ENCODE peak calls at places on chromosomes 1 and 21, in eight cellular contexts. One of them, this sample, is unnamed.

GRCh38 chr1:12034381-12034801 is 15.1 kb downstream of the MIIP start:
- DNase-seq in aorta: no peak
- DNase-seq in neural progenitor cell: no peak
- DNase-seq in activated CD4-positive, alpha-beta T cell treated with anti-CD3 and anti-CD28 coated beads, Interleukin-2, amount 50 U/mL, for 48 hours: no peak
- DNase-seq in heart right ventricle: peak; percentile 60
- DNase-seq in BE2C: no peak
- DNase-seq in kidney glomerular epithelial cell: no peak
- DNase-seq in endodermal cell: no peak
- DNase-seq in this sample: peak; percentile 29

GRCh38 chr1:222171005-222171404 is 376.9 kb downstream of the HHIPL2 start:
- DNase-seq in neural progenitor cell: peak; percentile 58
- DNase-seq in aorta: no peak
- DNase-seq in BE2C: peak; percentile 37
- DNase-seq in endodermal cell: peak; percentile 57
- DNase-seq in heart right ventricle: no peak
- DNase-seq in kidney glomerular epithelial cell: peak; percentile 37
- DNase-seq in activated CD4-positive, alpha-beta T cell treated with anti-CD3 and anti-CD28 coated beads, Interleukin-2, amount 50 U/mL, for 48 hours: no peak
- DNase-seq in this sample: peak; percentile 65

GRCh38 chr1:29259802-29260441 is 23.6 kb downstream of the PTPRU start:
- DNase-seq in BE2C: peak; percentile 48
- DNase-seq in neural progenitor cell: peak; percentile 82
- DNase-seq in heart right ventricle: peak; percentile 30
- DNase-seq in kidney glomerular epithelial cell: no peak
- DNase-seq in endodermal cell: peak; percentile 91
- DNase-seq in aorta: peak; percentile 86
- DNase-seq in activated CD4-positive, alpha-beta T cell treated with anti-CD3 and anti-CD28 coated beads, Interleukin-2, amount 50 U/mL, for 48 hours: peak; percentile 48
- DNase-seq in this sample: peak; percentile 79

GRCh38 chr1:211734359-211734758 is 58.9 kb upstream of the NEK2 start:
- DNase-seq in neural progenitor cell: no peak
- DNase-seq in kidney glomerular epithelial cell: no peak
- DNase-seq in aorta: no peak
- DNase-seq in heart right ventricle: no peak
- DNase-seq in endodermal cell: peak; percentile 24
- DNase-seq in BE2C: no peak
- DNase-seq in activated CD4-positive, alpha-beta T cell treated with anti-CD3 and anti-CD28 coated beads, Interleukin-2, amount 50 U/mL, for 48 hours: no peak
- DNase-seq in this sample: no peak

GRCh38 chr1:33338495-33339211 is 17.8 kb upstream of the A3GALT2 start:
- DNase-seq in aorta: no peak
- DNase-seq in heart right ventricle: peak; percentile 72
- DNase-seq in BE2C: no peak
- DNase-seq in kidney glomerular epithelial cell: no peak
- DNase-seq in neural progenitor cell: peak; percentile 94
- DNase-seq in endodermal cell: peak; percentile 88
- DNase-seq in activated CD4-positive, alpha-beta T cell treated with anti-CD3 and anti-CD28 coated beads, Interleukin-2, amount 50 U/mL, for 48 hours: no peak
- DNase-seq in this sample: peak; percentile 60

GRCh38 chr1:174740248-174740990 is 259.3 kb upstream of the CACYBP start:
- DNase-seq in aorta: no peak
- DNase-seq in neural progenitor cell: no peak
- DNase-seq in BE2C: no peak
- DNase-seq in endodermal cell: no peak
- DNase-seq in activated CD4-positive, alpha-beta T cell treated with anti-CD3 and anti-CD28 coated beads, Interleukin-2, amount 50 U/mL, for 48 hours: no peak
- DNase-seq in kidney glomerular epithelial cell: no peak
- DNase-seq in heart right ventricle: no peak
- DNase-seq in this sample: no peak

GRCh38 chr1:6347641-6348487 is 45.7 kb downstream of the ACOT7 start:
- DNase-seq in kidney glomerular epithelial cell: no peak
- DNase-seq in heart right ventricle: no peak
- DNase-seq in endodermal cell: peak; percentile 88
- DNase-seq in activated CD4-positive, alpha-beta T cell treated with anti-CD3 and anti-CD28 coated beads, Interleukin-2, amount 50 U/mL, for 48 hours: peak; percentile 63
- DNase-seq in BE2C: peak; percentile 62
- DNase-seq in neural progenitor cell: peak; percentile 70
- DNase-seq in aorta: no peak
- DNase-seq in this sample: peak; percentile 63

GRCh38 chr1:201826830-201827229 is 2.1 kb upstream of the IPO9 start:
- DNase-seq in aorta: no peak
- DNase-seq in BE2C: no peak
- DNase-seq in kidney glomerular epithelial cell: no peak
- DNase-seq in activated CD4-positive, alpha-beta T cell treated with anti-CD3 and anti-CD28 coated beads, Interleukin-2, amount 50 U/mL, for 48 hours: no peak
- DNase-seq in neural progenitor cell: peak; percentile 53
- DNase-seq in endodermal cell: peak; percentile 51
- DNase-seq in heart right ventricle: no peak
- DNase-seq in this sample: peak; percentile 63

GRCh38 chr1:94434339-94435092 is 16.3 kb downstream of the ABCD3 start:
- DNase-seq in activated CD4-positive, alpha-beta T cell treated with anti-CD3 and anti-CD28 coated beads, Interleukin-2, amount 50 U/mL, for 48 hours: no peak
- DNase-seq in BE2C: no peak
- DNase-seq in heart right ventricle: no peak
- DNase-seq in neural progenitor cell: no peak
- DNase-seq in endodermal cell: no peak
- DNase-seq in aorta: no peak
- DNase-seq in kidney glomerular epithelial cell: no peak
- DNase-seq in this sample: no peak

GRCh38 chr1:78237364-78237916 is 191.7 kb downstream of the GIPC2 start:
- DNase-seq in endodermal cell: peak; percentile 88
- DNase-seq in neural progenitor cell: no peak
- DNase-seq in aorta: no peak
- DNase-seq in heart right ventricle: no peak
- DNase-seq in activated CD4-positive, alpha-beta T cell treated with anti-CD3 and anti-CD28 coated beads, Interleukin-2, amount 50 U/mL, for 48 hours: no peak
- DNase-seq in BE2C: no peak
- DNase-seq in kidney glomerular epithelial cell: no peak
- DNase-seq in this sample: no peak

GRCh38 chr21:33931799-33932390 is 16.3 kb upstream of the ATP5PO start:
- DNase-seq in endodermal cell: no peak
- DNase-seq in activated CD4-positive, alpha-beta T cell treated with anti-CD3 and anti-CD28 coated beads, Interleukin-2, amount 50 U/mL, for 48 hours: no peak
- DNase-seq in kidney glomerular epithelial cell: no peak
- DNase-seq in aorta: no peak
- DNase-seq in BE2C: no peak
- DNase-seq in neural progenitor cell: no peak
- DNase-seq in heart right ventricle: no peak
- DNase-seq in this sample: no peak

GRCh38 chr21:40548134-40548533 is 298.8 kb downstream of the DSCAM start:
- DNase-seq in activated CD4-positive, alpha-beta T cell treated with anti-CD3 and anti-CD28 coated beads, Interleukin-2, amount 50 U/mL, for 48 hours: no peak
- DNase-seq in kidney glomerular epithelial cell: no peak
- DNase-seq in neural progenitor cell: peak; percentile 23
- DNase-seq in aorta: no peak
- DNase-seq in heart right ventricle: no peak
- DNase-seq in BE2C: no peak
- DNase-seq in endodermal cell: peak; percentile 55
- DNase-seq in this sample: no peak

GRCh38 chr1:30334767-30335166 is 388.6 kb downstream of the MATN1 start:
- DNase-seq in kidney glomerular epithelial cell: no peak
- DNase-seq in heart right ventricle: no peak
- DNase-seq in neural progenitor cell: no peak
- DNase-seq in BE2C: no peak
- DNase-seq in activated CD4-positive, alpha-beta T cell treated with anti-CD3 and anti-CD28 coated beads, Interleukin-2, amount 50 U/mL, for 48 hours: no peak
- DNase-seq in endodermal cell: no peak
- DNase-seq in aorta: peak; percentile 46
- DNase-seq in this sample: no peak